ENCODE peak calls at places on chromosome 5, in five cellular contexts. T is NAMALWA, A is DMS79, E is transverse colon, C is EL. S is an unnamed sample.

GRCh38 chr5:135651156-135651555 is 72.4 kb upstream of the CXCL14 start:
- DNase-seq in A (no peak), E (no peak), T (no peak), C (peak), S (peak)

GRCh38 chr5:43661102-43661501 is 58.1 kb downstream of the NNT start:
- DNase-seq in C (peak), E (no peak), T (peak), A (no peak), S (no peak)

GRCh38 chr5:134577022-134577795 is 51.7 kb downstream of the JADE2 start:
- DNase-seq in T (no peak), A (no peak), E (no peak), C (peak), S (peak)

GRCh38 chr5:59189482-59189881 is 606.6 kb downstream of the RAB3C start:
- DNase-seq in E (no peak), T (no peak), C (no peak), A (no peak), S (no peak)

GRCh38 chr5:79191457-79191856 is 44.5 kb upstream of the JMY start:
- DNase-seq in E (no peak), C (no peak), A (no peak), T (peak), S (no peak)

GRCh38 chr5:76964018-76964417 is 11.2 kb downstream of the CRHBP start:
- DNase-seq in A (no peak), C (no peak), T (no peak), E (no peak), S (no peak)

GRCh38 chr5:132385321-132386105 is 16.0 kb downstream of the SLC22A5 start:
- DNase-seq in C (peak), T (peak), A (peak), E (peak), S (peak)

GRCh38 chr5:41356746-41357145 is 143.4 kb upstream of the C6 start:
- DNase-seq in A (no peak), C (no peak), E (no peak), T (no peak), S (no peak)

GRCh38 chr5:60842859-60843692 is 993 bp downstream of the ELOVL7 start:
- DNase-seq in A (no peak), C (peak), T (no peak), E (peak), S (peak)

GRCh38 chr5:31607546-31607945 is 31.4 kb upstream of the PDZD2 start:
- DNase-seq in C (no peak), T (no peak), A (no peak), E (no peak), S (no peak)

GRCh38 chr5:179805529-179806249 is 977 bp downstream of the MGAT4B start:
- DNase-seq in T (peak), C (peak), E (no peak), A (no peak), S (peak)

GRCh38 chr5:6003040-6003825 is 375.1 kb downstream of the MED10 start:
- DNase-seq in A (no peak), E (no peak), T (no peak), C (no peak), S (peak)

GRCh38 chr5:3346111-3346820 is 249.4 kb upstream of the IRX1 start:
- DNase-seq in T (no peak), E (no peak), C (no peak), A (no peak), S (no peak)

GRCh38 chr5:97134634-97135033 is 7.8 kb downstream of the LIX1 start:
- DNase-seq in T (no peak), E (no peak), C (no peak), A (no peak), S (no peak)

GRCh38 chr5:142679744-142680143 is 6.1 kb downstream of the FGF1 start:
- DNase-seq in E (no peak), C (no peak), T (no peak), A (no peak), S (no peak)

GRCh38 chr5:151825445-151825844 is 53.7 kb downstream of the G3BP1 start:
- DNase-seq in A (peak), T (peak), C (peak), E (peak), S (peak)

GRCh38 chr5:170491479-170491878 is 12.3 kb upstream of the KCNIP1 start:
- DNase-seq in C (peak), A (no peak), T (no peak), E (no peak), S (peak)

GRCh38 chr5:174145821-174146220 is 100.3 kb downstream of the NSG2 start:
- DNase-seq in T (peak), E (no peak), A (no peak), C (no peak), S (peak)

GRCh38 chr5:152901754-152902153 is 496.7 kb upstream of the NMUR2 start:
- DNase-seq in C (no peak), A (no peak), E (no peak), T (no peak), S (no peak)

GRCh38 chr5:127343866-127344265 is 53.3 kb downstream of the MEGF10 start:
- DNase-seq in C (no peak), E (no peak), A (no peak), T (no peak), S (no peak)

GRCh38 chr5:181207214-181207959 is 2.4 kb upstream of the TRIM7 start:
- DNase-seq in A (no peak), T (peak), E (peak), C (peak), S (peak)

GRCh38 chr5:171162602-171163001 is 146.4 kb upstream of the TLX3 start:
- DNase-seq in T (peak), E (no peak), C (peak), A (no peak), S (peak)

GRCh38 chr5:39570418-39571027 is 145.7 kb upstream of the DAB2 start:
- DNase-seq in T (peak), C (peak), E (no peak), A (no peak), S (no peak)

GRCh38 chr5:21810737-21811316 is 1042.3 kb downstream of the CDH12 start:
- DNase-seq in T (peak), C (no peak), E (no peak), A (no peak), S (no peak)

GRCh38 chr5:145682197-145682895 is 152.8 kb downstream of the PRELID2 start:
- DNase-seq in A (no peak), T (no peak), E (no peak), C (no peak), S (no peak)

S was measured in MG63.